ENCODE peak calls at places on chromosome 14, in nine cellular contexts. Q is IMR-90, G is RWPE2, K is endothelial cell of umbilical vein, N is SK-N-SH, U is endodermal cell, F is kidney, T is uterus, Z is lung. W is an unnamed sample.

GRCh38 chr14:96980835-96981234 is 183.7 kb downstream of the VRK1 start:
- DNase-seq in Q (no peak), G (no peak), K (no peak), N (no peak), U (no peak), F (no peak), T (no peak), Z (no peak), W (no peak)

GRCh38 chr14:97218336-97218712 is 421.1 kb downstream of the VRK1 start:
- DNase-seq in Q (no peak), G (no peak), K (no peak), N (no peak), U (peak; percentile 76), F (no peak), T (no peak), Z (no peak), W (no peak)

GRCh38 chr14:99055816-99056215 is 216.2 kb downstream of the BCL11B start:
- DNase-seq in Q (no peak), G (no peak), K (no peak), N (no peak), U (no peak), F (peak; percentile 46), T (no peak), Z (no peak), W (no peak)

GRCh38 chr14:94933411-94933964 is 163.6 kb upstream of the GSC start:
- DNase-seq in Q (no peak), G (no peak), K (no peak), N (no peak), U (no peak), F (no peak), T (no peak), Z (no peak), W (peak; percentile 49)

GRCh38 chr14:99454246-99454645 is 26.4 kb downstream of the SETD3 start:
- DNase-seq in Q (no peak), G (no peak), K (no peak), N (no peak), U (peak; percentile 3), F (no peak), T (no peak), Z (no peak), W (no peak)

GRCh38 chr14:52351561-52352491 is 37.7 kb downstream of the PTGER2 start:
- DNase-seq in Q (peak; percentile 41), G (no peak), K (no peak), N (no peak), U (no peak), F (no peak), T (peak; percentile 54), Z (no peak), W (no peak)

GRCh38 chr14:89911018-89911919 is 43.3 kb downstream of the EFCAB11 start:
- DNase-seq in Q (peak; percentile 75), G (no peak), K (peak; percentile 49), N (no peak), U (peak; percentile 69), F (no peak), T (peak; percentile 28), Z (no peak), W (peak; percentile 16)

GRCh38 chr14:61418749-61419148 is 97.4 kb downstream of the PRKCH start:
- DNase-seq in Q (no peak), G (no peak), K (peak; percentile 94), N (no peak), U (no peak), F (no peak), T (no peak), Z (no peak), W (no peak)

GRCh38 chr14:55111122-55111705 is 17.8 kb upstream of the LGALS3 start:
- DNase-seq in Q (no peak), G (no peak), K (no peak), N (no peak), U (no peak), F (no peak), T (no peak), Z (no peak), W (no peak)

GRCh38 chr14:23366163-23366921 is 1.4 kb upstream of the EFS start:
- DNase-seq in Q (peak; percentile 72), G (peak; percentile 83), K (no peak), N (peak; percentile 90), U (peak; percentile 97), F (peak; percentile 90), T (peak; percentile 83), Z (peak; percentile 51), W (peak; percentile 79)

GRCh38 chr14:72275242-72275641 is 343.0 kb downstream of the RGS6 start:
- DNase-seq in Q (no peak), G (no peak), K (no peak), N (no peak), U (no peak), F (no peak), T (no peak), Z (no peak), W (no peak)

GRCh38 chr14:51996148-51996746 is 6.9 kb downstream of the RTRAF start:
- DNase-seq in Q (peak; percentile 68), G (no peak), K (peak; percentile 66), N (no peak), U (no peak), F (no peak), T (no peak), Z (no peak), W (no peak)

GRCh38 chr14:21093769-21094681 is 4.4 kb downstream of the ZNF219 start:
- DNase-seq in Q (no peak), G (no peak), K (no peak), N (peak; percentile 71), U (peak; percentile 93), F (no peak), T (no peak), Z (no peak), W (no peak)
- TF ChIP-seq CTCF in Q (peak; percentile 31), G (no peak), K (no peak), N (no peak), U (peak; percentile 68), F (no peak), T (no peak), Z (no peak), W (no peak)

GRCh38 chr14:73372529-73372928 is 85.8 kb downstream of the NUMB start:
- DNase-seq in Q (no peak), G (no peak), K (no peak), N (no peak), U (no peak), F (no peak), T (no peak), Z (no peak), W (no peak)

GRCh38 chr14:73370561-73370960 is 87.8 kb downstream of the NUMB start:
- DNase-seq in Q (no peak), G (no peak), K (no peak), N (no peak), U (no peak), F (no peak), T (no peak), Z (no peak), W (no peak)

GRCh38 chr14:73368621-73369020 is 89.7 kb downstream of the NUMB start:
- DNase-seq in Q (peak; percentile 9), G (no peak), K (no peak), N (no peak), U (no peak), F (no peak), T (no peak), Z (no peak), W (no peak)

GRCh38 chr14:73365727-73366126 is 92.6 kb downstream of the NUMB start:
- DNase-seq in Q (peak; percentile 8), G (no peak), K (no peak), N (no peak), U (no peak), F (no peak), T (no peak), Z (no peak), W (no peak)

DNA sequence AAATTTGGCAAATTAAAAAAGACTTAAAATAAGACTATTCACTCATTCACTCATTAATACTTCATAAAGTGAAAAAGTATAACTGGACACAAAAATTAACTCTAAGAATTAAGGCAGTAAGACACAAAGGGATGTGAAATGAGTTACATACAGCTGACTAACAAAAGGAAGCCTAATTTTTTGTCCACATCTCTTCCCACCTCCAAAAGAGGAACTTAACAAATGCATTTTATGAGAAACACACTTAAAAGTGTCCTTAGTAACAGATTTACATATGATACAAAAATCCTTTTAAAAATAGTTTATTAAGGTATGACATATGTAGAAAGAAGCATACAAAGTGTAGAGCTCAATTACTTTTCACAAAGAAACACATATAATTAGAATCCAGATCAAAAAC is 88.9 kb downstream of the NUMB start:
- DNase-seq in Q (no peak), G (no peak), K (no peak), N (no peak), U (no peak), F (no peak), T (no peak), Z (no peak), W (no peak)
- H3K4me3 ChIP-seq in Q (no peak overlapping the region), G (no peak overlapping the region), K (no peak overlapping the region), N (no peak overlapping the region), U (no peak overlapping the region), F (no peak overlapping the region), T (no peak overlapping the region), Z (no peak overlapping the region), W (no peak overlapping the region)

DNA sequence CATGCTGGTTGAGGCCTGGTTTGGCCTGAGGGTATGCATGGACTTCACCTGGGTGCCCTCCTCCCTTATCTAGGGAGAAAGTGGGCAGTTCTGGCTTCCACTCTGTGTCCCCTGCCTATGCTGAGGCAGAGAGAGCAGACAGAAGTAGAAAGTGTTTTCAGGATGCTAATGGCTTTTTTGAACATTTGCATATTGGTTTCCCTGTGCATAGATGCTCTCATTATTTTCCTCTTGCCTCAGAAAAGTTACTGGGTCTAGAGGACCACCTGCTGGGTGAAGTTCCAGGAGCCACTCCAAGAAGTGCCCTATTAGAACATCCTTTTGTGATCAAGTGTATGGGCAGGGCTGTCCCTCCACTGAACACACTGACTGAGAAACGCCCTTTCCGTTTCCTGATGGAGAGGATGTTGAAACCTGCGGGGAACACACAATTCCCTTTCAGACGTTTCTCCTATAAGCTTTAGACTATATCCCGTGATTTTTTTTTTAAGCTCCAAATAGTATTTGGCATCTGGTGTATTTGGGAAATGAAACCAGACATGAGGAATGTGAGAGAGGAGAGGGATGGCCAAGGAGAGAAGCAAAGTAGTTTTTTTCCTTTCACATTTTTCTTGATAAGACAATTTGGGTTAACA is 66.6 kb downstream of the DAAM1 start:
- DNase-seq in Q (peak; percentile 30), G (no peak), K (peak; percentile 44), N (peak; percentile 12), U (no peak), F (no peak), T (peak; percentile 24), Z (no peak), W (no peak)
- H3K27ac ChIP-seq in Q (peak overlapping the region; percentile 70), G (no peak overlapping the region), K (peak overlapping the region; percentile 42), N (peak overlapping the region; percentile 95), U (no peak overlapping the region), F (peak overlapping the region; percentile 72), T (peak overlapping the region; percentile 83), Z (peak overlapping the region; percentile 88), W (peak overlapping the region; percentile 59)

DNA sequence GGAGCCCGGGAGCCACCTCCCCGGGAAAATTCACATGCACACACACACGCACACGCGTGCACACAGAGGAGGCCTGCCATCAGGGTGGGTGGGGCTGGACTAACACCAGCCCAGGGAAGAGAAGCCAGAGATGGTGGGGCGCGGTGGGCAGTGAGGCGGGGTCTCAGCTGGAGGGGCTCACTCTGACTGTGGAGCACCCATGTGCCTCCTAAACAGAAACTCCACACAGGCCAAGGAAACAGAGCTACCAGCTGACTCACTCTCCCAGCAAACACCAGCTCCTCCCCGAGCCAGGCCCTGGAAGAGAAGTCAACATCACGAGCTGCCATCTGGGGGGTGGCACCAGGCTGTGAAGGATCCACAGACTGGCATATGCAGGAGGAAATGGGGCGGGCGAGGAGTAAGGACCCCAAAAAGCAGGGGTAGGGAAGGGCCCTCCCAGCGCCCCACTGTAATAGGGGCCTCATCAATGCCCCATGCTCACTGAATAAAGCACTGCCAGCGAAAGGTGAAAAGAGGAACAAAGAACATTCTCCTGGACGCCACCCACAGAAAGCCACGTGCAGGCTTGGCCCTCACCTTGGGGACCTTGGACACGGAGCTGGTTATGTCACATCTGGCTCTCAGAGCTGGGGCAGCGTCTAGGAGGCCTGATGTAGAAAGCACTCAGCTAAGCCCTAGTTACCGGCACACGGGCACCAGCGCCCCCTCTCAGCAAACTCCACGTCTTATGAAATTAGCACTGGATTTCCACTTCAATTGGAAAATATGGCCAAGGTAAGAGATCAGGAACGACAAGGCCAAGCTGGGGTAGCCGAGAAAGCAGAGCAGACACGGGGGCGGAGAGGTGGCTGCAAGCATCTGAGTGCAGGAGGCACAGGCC is 8.4 kb upstream of the INF2 start:
- DNase-seq in Q (peak; percentile 85), G (no peak), K (peak; percentile 77), N (no peak), U (no peak), F (peak; percentile 81), T (peak; percentile 47), Z (no peak), W (peak; percentile 70)
- TF ChIP-seq CTCF in Q (peak; percentile 32), G (peak; percentile 6), K (no peak), N (peak; percentile 30), U (peak; percentile 63), F (no peak), T (no peak), Z (no peak), W (no peak)

W was measured in prostate gland.